ENCODE peak calls at places on chromosomes 11 and 22, in eight cellular contexts. K, I, E, N, U, M, X and R are unnamed samples.

GRCh38 chr11:122186439-122187080 is 70.5 kb upstream of the BLID start:
- DNase-seq in E (peak; percentile 49), I (no peak), M (no peak), N (peak; percentile 100), U (peak; percentile 99), X (peak; percentile 96), K (no peak), R (no peak)

GRCh38 chr11:58926695-58927094 is 12.6 kb upstream of the GLYATL1 start:
- DNase-seq in X (peak; percentile 21), E (no peak), M (no peak), K (no peak), I (no peak), U (peak; percentile 23), N (peak; percentile 75), R (no peak)

GRCh38 chr22:31446208-31446607 is 43.4 kb downstream of the EIF4ENIF1 start:
- DNase-seq in I (no peak), E (no peak), N (no peak), M (no peak), K (no peak), U (no peak), X (no peak), R (no peak)

GRCh38 chr22:21796863-21797262 is 61.3 kb upstream of the YPEL1 start:
- DNase-seq in I (peak; percentile 59), U (no peak), N (no peak), K (no peak), X (peak; percentile 10), E (no peak), M (no peak), R (no peak)

GRCh38 chr11:66337103-66337899 is 1.1 kb upstream of the RIN1 start:
- DNase-seq in I (peak; percentile 47), M (no peak), N (no peak), U (no peak), X (no peak), E (no peak), K (no peak), R (no peak)

GRCh38 chr11:728901-729491 is 18.3 kb upstream of the TALDO1 start:
- DNase-seq in M (no peak), X (no peak), E (no peak), U (no peak), K (no peak), N (no peak), I (no peak), R (no peak)

GRCh38 chr11:17579451-17579850 is 32.4 kb downstream of the OTOG start:
- DNase-seq in N (no peak), K (no peak), M (no peak), E (no peak), I (no peak), U (no peak), X (no peak), R (no peak)

GRCh38 chr11:107821199-107821926 is 37.2 kb downstream of the SLC35F2 start:
- DNase-seq in X (no peak), K (no peak), M (no peak), I (no peak), U (no peak), E (no peak), N (peak; percentile 16), R (no peak)

GRCh38 chr11:10727259-10727851 is 23.7 kb upstream of the CTR9 start:
- DNase-seq in E (no peak), N (peak; percentile 81), M (no peak), U (peak; percentile 94), I (no peak), K (no peak), X (no peak), R (no peak)

GRCh38 chr11:85813721-85814120 is 2.8 kb upstream of the SYTL2 start:
- DNase-seq in E (no peak), N (no peak), U (no peak), M (no peak), X (peak; percentile 27), I (no peak), K (no peak), R (no peak)

GRCh38 chr11:122863704-122864326 is 18.7 kb upstream of the JHY start:
- DNase-seq in U (peak; percentile 56), M (peak; percentile 51), N (peak; percentile 46), X (peak; percentile 53), E (peak; percentile 37), K (no peak), I (no peak), R (peak; percentile 66)

GRCh38 chr22:39349506-39349966 is 255 bp upstream of the SYNGR1 start:
- DNase-seq in E (peak; percentile 46), X (no peak), M (peak; percentile 81), N (no peak), I (no peak), K (no peak), U (no peak), R (peak; percentile 49)

GRCh38 chr22:50169774-50170341 is 673 bp upstream of the PANX2 start:
- DNase-seq in M (no peak), E (peak; percentile 43), U (peak; percentile 28), X (peak; percentile 32), I (no peak), K (peak; percentile 67), N (no peak), R (peak; percentile 78)

GRCh38 chr11:9905562-9905961 is 241.7 kb downstream of the SWAP70 start:
- DNase-seq in I (no peak), K (no peak), E (no peak), N (peak; percentile 70), M (no peak), U (no peak), X (peak; percentile 1), R (no peak)

GRCh38 chr22:32615874-32616564 is 141.4 kb downstream of the FBXO7 start:
- DNase-seq in K (no peak), M (no peak), E (no peak), X (no peak), U (no peak), I (no peak), N (no peak), R (no peak)

GRCh38 chr11:82843057-82843795 is 57.0 kb downstream of the PRCP start:
- DNase-seq in E (no peak), M (no peak), I (no peak), X (peak; percentile 15), U (no peak), N (no peak), K (no peak), R (no peak)

GRCh38 chr11:75557649-75558494 is 4.2 kb upstream of the SERPINH1 start:
- DNase-seq in I (no peak), K (peak; percentile 54), E (no peak), M (no peak), N (peak; percentile 96), U (peak; percentile 97), X (peak; percentile 57), R (no peak)
- TF ChIP-seq CTCF in I (no peak), K (no peak), E (no peak), M (no peak), N (no peak), U (no peak), X (no peak), R (no peak)

GRCh38 chr11:70739811-70740474 is 341.6 kb downstream of the CTTN start:
- DNase-seq in I (no peak), U (no peak), M (no peak), X (no peak), N (no peak), K (no peak), E (no peak), R (no peak)
- TF ChIP-seq CTCF in I (no peak), U (no peak), M (no peak), X (no peak), N (no peak), K (no peak), E (no peak), R (no peak)

GRCh38 chr11:12306830-12307229 is 70.5 kb upstream of the PARVA start:
- DNase-seq in E (no peak), X (no peak), K (no peak), U (no peak), I (no peak), M (no peak), N (no peak), R (no peak)

GRCh38 chr11:12315024-12315423 is 62.3 kb upstream of the PARVA start:
- DNase-seq in U (no peak), E (no peak), I (no peak), X (no peak), K (no peak), N (no peak), M (no peak), R (no peak)

GRCh38 chr11:12316432-12316831 is 60.9 kb upstream of the PARVA start:
- DNase-seq in N (no peak), U (no peak), E (no peak), K (no peak), I (no peak), X (no peak), M (no peak), R (no peak)

DNA sequence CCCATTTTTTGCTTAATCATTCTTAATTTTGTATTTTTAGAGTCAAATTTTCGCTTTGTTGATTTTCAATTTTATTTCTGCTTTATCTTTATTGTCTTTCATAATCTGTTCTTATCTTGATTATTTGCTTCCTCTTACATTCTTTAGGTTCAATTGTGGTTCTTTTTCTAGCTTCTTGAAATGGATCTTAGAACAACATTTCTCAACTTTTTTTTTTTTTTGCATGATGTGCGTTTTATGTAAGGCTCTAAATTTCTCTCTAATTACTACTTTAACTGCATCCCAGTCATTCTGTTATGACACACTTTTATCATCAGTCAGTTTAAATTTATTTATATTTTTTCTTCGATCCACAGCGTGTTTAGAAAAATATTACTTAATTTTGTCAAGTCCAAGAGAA is 65.2 kb upstream of the PARVA start:
- DNase-seq in I (no peak), N (no peak), U (no peak), K (no peak), E (no peak), X (no peak), M (no peak), R (no peak)
- TF ChIP-seq CTCF in I (no peak), N (no peak), U (no peak), K (no peak), E (no peak), X (no peak), M (no peak), R (no peak)

GRCh38 chr11:57480409-57481137 is 20.2 kb downstream of the RTN4RL2 start:
- DNase-seq in E (peak; percentile 86), U (peak; percentile 51), I (no peak), X (peak; percentile 63), N (no peak), K (peak; percentile 81), M (peak; percentile 74), R (peak; percentile 88)

GRCh38 chr11:57481915-57482781 is 21.8 kb downstream of the RTN4RL2 start:
- DNase-seq in X (no peak), N (no peak), K (no peak), I (no peak), U (no peak), M (no peak), E (no peak), R (no peak)

GRCh38 chr11:57481315-57481714 is 21.0 kb downstream of the RTN4RL2 start:
- DNase-seq in E (no peak), M (no peak), N (no peak), X (no peak), U (no peak), K (no peak), I (no peak), R (no peak)

GRCh38 chr11:57478971-57479663 is 18.8 kb downstream of the RTN4RL2 start:
- DNase-seq in K (no peak), I (no peak), M (no peak), U (no peak), X (no peak), N (no peak), E (no peak), R (no peak)

GRCh38 chr11:57479925-57480324 is 19.6 kb downstream of the RTN4RL2 start:
- DNase-seq in I (no peak), N (no peak), U (no peak), E (no peak), K (no peak), M (no peak), X (no peak), R (no peak)
- TF ChIP-seq CTCF in I (no peak), N (no peak), U (no peak), E (no peak), K (no peak), M (no peak), X (no peak), R (no peak)